ENCODE peak calls at places on chromosomes 4 and X, in six cellular contexts. P is HepG2, M is GM12878, H is K562, E is H1, B is HCT116. W is an unnamed sample.

GRCh38 chrX:132058050-132058449 is 34.9 kb downstream of the STK26 start:
- DNase-seq in P (no peak), M (no peak), H (no peak), E (no peak), B (no peak), W (no peak)

GRCh38 chr4:75745192-75745591 is 20.8 kb downstream of the USO1 start:
- DNase-seq in P (peak; percentile 67), M (no peak), H (peak; percentile 34), E (no peak), B (no peak), W (no peak)

GRCh38 chr4:184506527-184507121 is 32.3 kb upstream of the IRF2 start:
- DNase-seq in P (peak; percentile 24), M (peak; percentile 78), H (no peak), E (no peak), B (no peak), W (peak; percentile 47)

GRCh38 chrX:134880866-134881265 is 109.9 kb upstream of the SMIM10 start:
- DNase-seq in P (no peak), M (no peak), H (no peak), E (no peak), B (no peak), W (no peak)

GRCh38 chr4:106569151-106570029 is 200.8 kb upstream of the GIMD1 start:
- DNase-seq in P (no peak), M (no peak), H (no peak), E (no peak), B (no peak), W (no peak)

GRCh38 chrX:135707880-135708279 is 5.6 kb upstream of the CT45A1 start:
- DNase-seq in P (peak; percentile 31), M (no peak), H (peak; percentile 82), E (peak; percentile 49), B (peak; percentile 16), W (peak; percentile 52)

GRCh38 chr4:102091656-102092055 is 253.6 kb downstream of the SLC39A8 start:
- DNase-seq in P (no peak), M (no peak), H (no peak), E (no peak), B (no peak), W (no peak)

GRCh38 chr4:54967289-54967688 is 158.1 kb downstream of the KDR start:
- DNase-seq in P (no peak), M (no peak), H (no peak), E (no peak), B (no peak), W (no peak)

GRCh38 chr4:121827851-121828250 is 4.2 kb upstream of the CCNA2 start:
- DNase-seq in P (no peak), M (no peak), H (peak; percentile 25), E (no peak), B (no peak), W (no peak)

GRCh38 chr4:6806924-6807676 is 24.6 kb downstream of the KIAA0232 start:
- DNase-seq in P (no peak), M (no peak), H (no peak), E (no peak), B (no peak), W (no peak)

GRCh38 chrX:142036111-142036510 is 132.4 kb downstream of the MAGEC1 start:
- DNase-seq in P (no peak), M (no peak), H (no peak), E (no peak), B (no peak), W (no peak)

GRCh38 chr4:61385302-61385701 is 185.2 kb downstream of the ADGRL3 start:
- DNase-seq in P (no peak), M (no peak), H (no peak), E (no peak), B (no peak), W (no peak)

GRCh38 chrX:106220177-106220576 is 52.1 kb downstream of the PWWP3B start:
- DNase-seq in P (no peak), M (no peak), H (no peak), E (no peak), B (no peak), W (no peak)

GRCh38 chr4:14924945-14925344 is 77.3 kb upstream of the CPEB2 start:
- DNase-seq in P (no peak), M (no peak), H (no peak), E (no peak), B (no peak), W (no peak)

GRCh38 chr4:145340071-145340695 is 141.5 kb upstream of the SMAD1 start:
- DNase-seq in P (no peak), M (no peak), H (peak; percentile 38), E (peak; percentile 52), B (no peak), W (no peak)

GRCh38 chr4:150379454-150379853 is 202.5 kb upstream of the MAB21L2 start:
- DNase-seq in P (no peak), M (no peak), H (no peak), E (no peak), B (no peak), W (no peak)

GRCh38 chr4:36189511-36190226 is 54.6 kb downstream of the ARAP2 start:
- DNase-seq in P (no peak), M (peak; percentile 56), H (no peak), E (no peak), B (no peak), W (no peak)

GRCh38 chr4:186979966-186980745 is 256.5 kb upstream of the FAT1 start:
- DNase-seq in P (no peak), M (no peak), H (no peak), E (no peak), B (no peak), W (no peak)

GRCh38 chrX:19904778-19905367 is 17.5 kb upstream of the SH3KBP1 start:
- DNase-seq in P (peak; percentile 31), M (no peak), H (peak; percentile 45), E (no peak), B (peak; percentile 34), W (peak; percentile 59)

GRCh38 chrX:8726031-8726652 is 5.8 kb downstream of the ANOS1 start:
- DNase-seq in P (no peak), M (no peak), H (no peak), E (no peak), B (no peak), W (no peak)

GRCh38 chrX:64190136-64190740 is 15.3 kb downstream of the AMER1 start:
- DNase-seq in P (no peak), M (no peak), H (no peak), E (no peak), B (no peak), W (no peak)

GRCh38 chr4:40887690-40888089 is 137.9 kb downstream of the NSUN7 start:
- DNase-seq in P (no peak), M (no peak), H (no peak), E (no peak), B (no peak), W (no peak)

GRCh38 chr4:52606766-52607165 is 52.3 kb downstream of the USP46 start:
- DNase-seq in P (no peak), M (no peak), H (no peak), E (no peak), B (no peak), W (no peak)

GRCh38 chr4:93261207-93261606 is 567.3 kb upstream of the ATOH1 start:
- DNase-seq in P (no peak), M (no peak), H (no peak), E (no peak), B (no peak), W (no peak)

GRCh38 chrX:4249401-4249800 is 536.0 kb upstream of the PRKX start:
- DNase-seq in P (no peak), M (no peak), H (no peak), E (no peak), B (no peak), W (no peak)

GRCh38 chrX:115089419-115089818 is 72.0 kb upstream of the IL13RA2 start:
- DNase-seq in P (no peak), M (no peak), H (no peak), E (no peak), B (no peak), W (no peak)

GRCh38 chr4:76200771-76201224 is 12.8 kb downstream of the SCARB2 start:
- DNase-seq in P (peak; percentile 77), M (no peak), H (peak; percentile 30), E (no peak), B (no peak), W (no peak)

GRCh38 chrX:23883737-23884354 is 23.9 kb downstream of the APOO start:
- DNase-seq in P (peak; percentile 31), M (no peak), H (peak; percentile 74), E (no peak), B (peak; percentile 66), W (no peak)

GRCh38 chr4:44016582-44017421 is 431.8 kb downstream of the KCTD8 start:
- DNase-seq in P (peak; percentile 42), M (no peak), H (no peak), E (no peak), B (no peak), W (no peak)

GRCh38 chr4:1746265-1746691 is 25.0 kb downstream of the TACC3 start:
- DNase-seq in P (peak; percentile 82), M (no peak), H (peak; percentile 88), E (peak; percentile 100), B (peak; percentile 46), W (peak; percentile 96)

GRCh38 chrX:40085086-40085551 is 12.6 kb downstream of the BCOR start:
- DNase-seq in P (no peak), M (no peak), H (no peak), E (no peak), B (no peak), W (no peak)

DNA sequence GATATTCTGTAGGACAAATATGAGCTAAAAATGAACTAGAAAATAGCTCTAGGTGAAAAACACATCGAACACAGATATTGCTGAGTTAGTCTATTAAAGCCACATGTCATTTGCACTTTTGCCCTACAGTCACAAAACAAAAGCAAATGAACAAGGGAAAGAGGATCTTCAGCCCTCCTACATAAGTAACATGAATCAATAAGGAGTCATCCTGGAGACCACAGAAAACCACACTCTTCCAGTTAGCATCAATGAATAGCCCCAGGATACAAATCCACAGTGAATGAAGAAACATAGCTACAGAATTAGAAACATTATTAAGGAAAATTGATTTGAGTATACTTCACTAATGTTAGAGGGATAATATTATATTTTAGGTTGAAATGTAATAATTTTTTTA is 311.4 kb downstream of the MAPK10 start:
- DNase-seq in P (no peak), M (no peak), H (no peak), E (no peak), B (no peak), W (no peak)
- TF ChIP-seq JUND in P (no peak), M (no peak), H (no peak), E (no peak), B (no peak), W (no peak)

GRCh38 chr4:74267998-74268606 is 40.2 kb upstream of the EPGN start:
- DNase-seq in P (no peak), M (no peak), H (no peak), E (no peak), B (peak; percentile 87), W (no peak)

GRCh38 chr4:74266081-74266480 is 42.2 kb upstream of the EPGN start:
- DNase-seq in P (no peak), M (no peak), H (no peak), E (no peak), B (no peak), W (no peak)

GRCh38 chr4:74268643-74269042 is 39.6 kb upstream of the EPGN start:
- DNase-seq in P (no peak), M (no peak), H (no peak), E (no peak), B (no peak), W (no peak)
- H3K9ac ChIP-seq in P (no peak overlapping the region), M (no peak overlapping the region), H (no peak overlapping the region), E (no peak overlapping the region), B (peak overlapping the region; percentile 12), W (no peak overlapping the region)

GRCh38 chr4:20364969-20365368 is 113.3 kb downstream of the SLIT2 start:
- DNase-seq in P (no peak), M (no peak), H (no peak), E (no peak), B (no peak), W (no peak)
- TF ChIP-seq JUND in P (no peak), M (no peak), H (no peak), E (no peak), B (no peak), W (no peak)

GRCh38 chr4:119026662-119027444 is 108.8 kb upstream of the MYOZ2 start:
- DNase-seq in P (no peak), M (no peak), H (no peak), E (no peak), B (no peak), W (no peak)
- H3K9ac ChIP-seq in P (no peak overlapping the region), M (no peak overlapping the region), H (no peak overlapping the region), E (no peak overlapping the region), B (no peak overlapping the region), W (no peak overlapping the region)

W was measured in SK-N-SH.